ENCODE peak calls at places on chromosomes 5 and 9, in seven cellular contexts. R, W, L, E, K, I and T are unnamed samples.

GRCh38 chr5:98581416-98581999 is 192.0 kb upstream of the RGMB start:
- DNase-seq in R (no peak), W (no peak), L (no peak), E (no peak), K (no peak), I (no peak), T (no peak)

GRCh38 chr9:135890190-135890861 is 17.0 kb downstream of the CAMSAP1 start:
- DNase-seq in R (no peak), W (no peak), L (peak), E (no peak), K (no peak), I (peak), T (no peak)

GRCh38 chr9:127154390-127155191 is 32.2 kb upstream of the ANGPTL2 start:
- DNase-seq in R (peak), W (no peak), L (peak), E (peak), K (no peak), I (peak), T (peak)

GRCh38 chr9:35035851-35036701 is 36.3 kb downstream of the VCP start:
- DNase-seq in R (no peak), W (no peak), L (peak), E (peak), K (no peak), I (peak), T (peak)

GRCh38 chr9:75451045-75451444 is 362.7 kb downstream of the OSTF1 start:
- DNase-seq in R (no peak), W (no peak), L (no peak), E (no peak), K (no peak), I (no peak), T (no peak)

GRCh38 chr5:160434022-160434531 is 12.4 kb downstream of the PTTG1 start:
- DNase-seq in R (no peak), W (no peak), L (no peak), E (no peak), K (peak), I (no peak), T (no peak)

GRCh38 chr9:129737479-129738269 is 15.2 kb downstream of the PTGES start:
- DNase-seq in R (peak), W (peak), L (peak), E (peak), K (peak), I (peak), T (peak)

GRCh38 chr5:115419794-115420585 is 123.5 kb upstream of the CCDC112 start:
- DNase-seq in R (no peak), W (peak), L (no peak), E (no peak), K (no peak), I (no peak), T (no peak)

GRCh38 chr9:111794837-111795556 is at the start of gene SHOC1:
- DNase-seq in R (no peak), W (no peak), L (no peak), E (peak), K (no peak), I (no peak), T (no peak)

GRCh38 chr5:32147959-32148358 is 26.2 kb downstream of the GOLPH3 start:
- DNase-seq in R (no peak), W (no peak), L (no peak), E (no peak), K (peak), I (no peak), T (no peak)

GRCh38 chr5:112125910-112126309 is 293.2 kb downstream of the EPB41L4A start:
- DNase-seq in R (no peak), W (no peak), L (no peak), E (no peak), K (no peak), I (no peak), T (no peak)

GRCh38 chr5:176844706-176845391 is 34.5 kb downstream of the UNC5A start:
- DNase-seq in R (no peak), W (no peak), L (no peak), E (no peak), K (no peak), I (no peak), T (no peak)

GRCh38 chr9:96884443-96884842 is 30.1 kb upstream of the ZNF782 start:
- DNase-seq in R (no peak), W (peak), L (peak), E (peak), K (peak), I (no peak), T (no peak)
- H3K27ac ChIP-seq in R (no peak), W (no peak), L (no peak), E (no peak), K (no peak), I (no peak), T (no peak)

GRCh38 chr5:36150676-36151433 is 832 bp downstream of the LMBRD2 start:
- DNase-seq in R (no peak), W (peak), L (peak), E (peak), K (peak), I (no peak), T (peak)
- TF ChIP-seq POLR2A in R (no peak), W (no peak), L (no peak), E (no peak), K (peak), I (no peak), T (no peak)

GRCh38 chr5:90351101-90351500 is 58.5 kb downstream of the CETN3 start:
- DNase-seq in R (no peak), W (no peak), L (no peak), E (no peak), K (no peak), I (no peak), T (no peak)

GRCh38 chr5:90359073-90359804 is 50.3 kb downstream of the CETN3 start:
- DNase-seq in R (no peak), W (no peak), L (no peak), E (no peak), K (no peak), I (no peak), T (no peak)

GRCh38 chr5:90353254-90353653 is 56.3 kb downstream of the CETN3 start:
- DNase-seq in R (no peak), W (no peak), L (no peak), E (no peak), K (no peak), I (no peak), T (no peak)

GRCh38 chr5:90355635-90356034 is 53.9 kb downstream of the CETN3 start:
- DNase-seq in R (no peak), W (no peak), L (no peak), E (no peak), K (no peak), I (no peak), T (no peak)

DNA sequence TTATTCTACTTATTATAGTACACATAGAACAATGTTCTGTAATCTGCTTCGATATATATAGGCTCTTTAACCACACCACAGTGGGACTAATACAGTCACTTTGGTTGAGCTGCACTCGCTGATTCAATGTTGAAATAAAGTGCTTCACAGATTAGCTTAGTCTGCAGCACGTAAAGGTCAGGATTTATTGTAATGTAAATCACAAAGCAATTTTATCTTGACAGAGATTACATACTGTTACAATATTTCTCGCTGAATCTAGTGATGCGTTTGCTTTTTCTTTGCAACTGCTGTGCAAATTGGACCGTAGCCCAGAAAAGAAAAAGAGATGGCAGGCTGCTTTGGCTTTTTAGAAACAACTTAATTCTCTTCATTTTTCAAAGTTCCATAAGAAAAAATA is 52.9 kb downstream of the CETN3 start:
- DNase-seq in R (no peak), W (no peak), L (no peak), E (no peak), K (no peak), I (no peak), T (no peak)
- TF ChIP-seq EP300 in R (no peak), W (no peak), L (no peak), E (no peak), K (no peak), I (no peak), T (no peak)

GRCh38 chr9:113151696-113152630 is 1.2 kb downstream of the SLC31A2 start:
- DNase-seq in R (peak), W (no peak), L (no peak), E (peak), K (no peak), I (no peak), T (peak)
- H3K27ac ChIP-seq in R (peak), W (no peak), L (peak), E (peak), K (no peak), I (peak), T (no peak)

GRCh38 chr5:442335-443238 is at the start of gene EXOC3:
- DNase-seq in R (peak), W (peak), L (peak), E (peak), K (peak), I (peak), T (peak)
- TF ChIP-seq POLR2A in R (peak), W (peak), L (no peak), E (peak), K (peak), I (peak), T (peak)

GRCh38 chr5:131318455-131318854 is 54.6 kb downstream of the CDC42SE2 start:
- DNase-seq in R (no peak), W (no peak), L (no peak), E (no peak), K (no peak), I (no peak), T (no peak)
- TF ChIP-seq EP300 in R (no peak), W (no peak), L (no peak), E (no peak), K (no peak), I (no peak), T (no peak)

DNA sequence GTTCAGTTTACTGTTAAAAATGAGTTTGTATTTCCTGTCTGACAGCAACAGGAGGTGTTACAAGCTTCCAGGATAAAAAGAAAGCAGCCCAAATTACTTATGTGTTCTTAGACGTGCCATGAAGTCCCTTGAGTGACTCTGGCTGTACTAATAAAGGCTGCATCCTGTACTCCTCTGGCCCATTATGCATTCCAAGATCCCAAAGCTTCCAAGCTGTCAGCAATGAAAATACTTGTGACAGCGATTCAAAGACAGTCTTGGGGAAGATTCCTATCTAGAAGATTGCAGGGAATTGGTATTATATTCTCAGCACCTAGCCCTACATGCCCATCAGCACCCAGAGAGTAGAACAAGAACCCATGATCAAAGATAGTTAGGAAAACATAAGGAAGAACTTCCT is 281.6 kb upstream of the TRPC7 start:
- DNase-seq in R (no peak), W (no peak), L (no peak), E (no peak), K (no peak), I (no peak), T (no peak)
- H3K27ac ChIP-seq in R (no peak), W (no peak), L (no peak), E (no peak), K (no peak), I (no peak), T (no peak)

GRCh38 chr9:121267689-121268597 is at the start of gene GSN:
- DNase-seq in R (peak), W (peak), L (peak), E (peak), K (peak), I (peak), T (peak)
- TF ChIP-seq POLR2A in R (peak), W (peak), L (no peak), E (peak), K (peak), I (no peak), T (peak)

GRCh38 chr5:124605516-124605915 is 140.9 kb downstream of the ZNF608 start:
- DNase-seq in R (peak), W (no peak), L (no peak), E (no peak), K (no peak), I (no peak), T (no peak)
- TF ChIP-seq EP300 in R (no peak), W (no peak), L (no peak), E (no peak), K (no peak), I (no peak), T (no peak)